ENCODE peak calls at places on chromosome 4, in ten cellular contexts. One of them, this sample, is unnamed.

GRCh38 chr4:82031386-82031785 is 342.4 kb downstream of the HNRNPD start:
- DNase-seq in endothelial cell: no peak
- DNase-seq in PC-3: no peak
- DNase-seq in endodermal cell: no peak
- DNase-seq in cardiac fibroblast: no peak
- DNase-seq in colonic mucosa: no peak
- DNase-seq in left ventricle myocardium inferior: no peak
- DNase-seq in GM20000: no peak
- DNase-seq in suprapubic skin: no peak
- DNase-seq in IMR-90: no peak
- DNase-seq in this sample: no peak

GRCh38 chr4:152419809-152420208 is 116.1 kb downstream of the FBXW7 start:
- DNase-seq in endothelial cell: no peak
- DNase-seq in PC-3: no peak
- DNase-seq in endodermal cell: no peak
- DNase-seq in cardiac fibroblast: no peak
- DNase-seq in colonic mucosa: no peak
- DNase-seq in left ventricle myocardium inferior: no peak
- DNase-seq in GM20000: no peak
- DNase-seq in suprapubic skin: no peak
- DNase-seq in IMR-90: no peak
- DNase-seq in this sample: no peak

GRCh38 chr4:172962564-172963353 is 205.9 kb upstream of the GALNT7 start:
- DNase-seq in endothelial cell: no peak
- DNase-seq in PC-3: peak
- DNase-seq in endodermal cell: no peak
- DNase-seq in cardiac fibroblast: no peak
- DNase-seq in colonic mucosa: peak
- DNase-seq in left ventricle myocardium inferior: no peak
- DNase-seq in GM20000: no peak
- DNase-seq in suprapubic skin: no peak
- DNase-seq in IMR-90: peak
- DNase-seq in this sample: no peak

GRCh38 chr4:179095585-179096228 is 1653.5 kb upstream of the AGA start:
- DNase-seq in endothelial cell: peak
- DNase-seq in PC-3: peak
- DNase-seq in endodermal cell: peak
- DNase-seq in cardiac fibroblast: peak
- DNase-seq in colonic mucosa: no peak
- DNase-seq in left ventricle myocardium inferior: no peak
- DNase-seq in GM20000: no peak
- DNase-seq in suprapubic skin: no peak
- DNase-seq in IMR-90: peak
- DNase-seq in this sample: no peak

GRCh38 chr4:52658671-52659015 is 458 bp downstream of the USP46 start:
- DNase-seq in endothelial cell: no peak
- DNase-seq in PC-3: no peak
- DNase-seq in endodermal cell: peak
- DNase-seq in cardiac fibroblast: no peak
- DNase-seq in colonic mucosa: no peak
- DNase-seq in left ventricle myocardium inferior: no peak
- DNase-seq in GM20000: peak
- DNase-seq in suprapubic skin: peak
- DNase-seq in IMR-90: no peak
- DNase-seq in this sample: no peak

GRCh38 chr4:84804126-84804525 is 162.4 kb downstream of the WDFY3 start:
- DNase-seq in endothelial cell: no peak
- DNase-seq in PC-3: no peak
- DNase-seq in endodermal cell: no peak
- DNase-seq in cardiac fibroblast: peak
- DNase-seq in colonic mucosa: no peak
- DNase-seq in left ventricle myocardium inferior: no peak
- DNase-seq in GM20000: no peak
- DNase-seq in suprapubic skin: no peak
- DNase-seq in IMR-90: peak
- DNase-seq in this sample: no peak

GRCh38 chr4:95092762-95093161 is 335.0 kb downstream of the BMPR1B start:
- DNase-seq in endothelial cell: no peak
- DNase-seq in PC-3: peak
- DNase-seq in endodermal cell: no peak
- DNase-seq in cardiac fibroblast: no peak
- DNase-seq in colonic mucosa: no peak
- DNase-seq in left ventricle myocardium inferior: no peak
- DNase-seq in GM20000: no peak
- DNase-seq in suprapubic skin: no peak
- DNase-seq in IMR-90: no peak
- DNase-seq in this sample: no peak

GRCh38 chr4:100294356-100294755 is 104.1 kb upstream of the DDIT4L start:
- DNase-seq in endothelial cell: no peak
- DNase-seq in PC-3: no peak
- DNase-seq in endodermal cell: no peak
- DNase-seq in cardiac fibroblast: no peak
- DNase-seq in colonic mucosa: no peak
- DNase-seq in left ventricle myocardium inferior: no peak
- DNase-seq in GM20000: no peak
- DNase-seq in suprapubic skin: no peak
- DNase-seq in IMR-90: peak
- DNase-seq in this sample: no peak

GRCh38 chr4:1502501-1502886 is 96.3 kb upstream of the NKX1-1 start:
- DNase-seq in endothelial cell: no peak
- DNase-seq in PC-3: no peak
- DNase-seq in endodermal cell: no peak
- DNase-seq in cardiac fibroblast: no peak
- DNase-seq in colonic mucosa: no peak
- DNase-seq in left ventricle myocardium inferior: no peak
- DNase-seq in GM20000: no peak
- DNase-seq in suprapubic skin: peak
- DNase-seq in IMR-90: no peak
- DNase-seq in this sample: no peak

GRCh38 chr4:156547439-156547838 is 424.2 kb downstream of the PDGFC start:
- DNase-seq in endothelial cell: no peak
- DNase-seq in PC-3: peak
- DNase-seq in endodermal cell: no peak
- DNase-seq in cardiac fibroblast: peak
- DNase-seq in colonic mucosa: no peak
- DNase-seq in left ventricle myocardium inferior: no peak
- DNase-seq in GM20000: no peak
- DNase-seq in suprapubic skin: no peak
- DNase-seq in IMR-90: peak
- DNase-seq in this sample: no peak

GRCh38 chr4:86441175-86441960 is 81.5 kb upstream of the MAPK10 start:
- DNase-seq in endothelial cell: no peak
- DNase-seq in PC-3: peak
- DNase-seq in endodermal cell: no peak
- DNase-seq in cardiac fibroblast: peak
- DNase-seq in colonic mucosa: no peak
- DNase-seq in left ventricle myocardium inferior: no peak
- DNase-seq in GM20000: peak
- DNase-seq in suprapubic skin: no peak
- DNase-seq in IMR-90: peak
- DNase-seq in this sample: peak

GRCh38 chr4:182881928-182882327 is 35.3 kb downstream of the DCTD start:
- DNase-seq in endothelial cell: no peak
- DNase-seq in PC-3: no peak
- DNase-seq in endodermal cell: no peak
- DNase-seq in cardiac fibroblast: no peak
- DNase-seq in colonic mucosa: no peak
- DNase-seq in left ventricle myocardium inferior: peak
- DNase-seq in GM20000: no peak
- DNase-seq in suprapubic skin: no peak
- DNase-seq in IMR-90: no peak
- DNase-seq in this sample: no peak

GRCh38 chr4:76308548-76308947 is 2.0 kb downstream of the STBD1 start:
- DNase-seq in endothelial cell: no peak
- DNase-seq in PC-3: no peak
- DNase-seq in endodermal cell: no peak
- DNase-seq in cardiac fibroblast: peak
- DNase-seq in colonic mucosa: no peak
- DNase-seq in left ventricle myocardium inferior: peak
- DNase-seq in GM20000: no peak
- DNase-seq in suprapubic skin: no peak
- DNase-seq in IMR-90: no peak
- DNase-seq in this sample: no peak

GRCh38 chr4:108965472-108966076 is 202.7 kb upstream of the ETNPPL start:
- DNase-seq in endothelial cell: no peak
- DNase-seq in PC-3: no peak
- DNase-seq in endodermal cell: no peak
- DNase-seq in cardiac fibroblast: no peak
- DNase-seq in colonic mucosa: no peak
- DNase-seq in left ventricle myocardium inferior: no peak
- DNase-seq in GM20000: no peak
- DNase-seq in suprapubic skin: no peak
- DNase-seq in IMR-90: no peak
- DNase-seq in this sample: no peak

DNA sequence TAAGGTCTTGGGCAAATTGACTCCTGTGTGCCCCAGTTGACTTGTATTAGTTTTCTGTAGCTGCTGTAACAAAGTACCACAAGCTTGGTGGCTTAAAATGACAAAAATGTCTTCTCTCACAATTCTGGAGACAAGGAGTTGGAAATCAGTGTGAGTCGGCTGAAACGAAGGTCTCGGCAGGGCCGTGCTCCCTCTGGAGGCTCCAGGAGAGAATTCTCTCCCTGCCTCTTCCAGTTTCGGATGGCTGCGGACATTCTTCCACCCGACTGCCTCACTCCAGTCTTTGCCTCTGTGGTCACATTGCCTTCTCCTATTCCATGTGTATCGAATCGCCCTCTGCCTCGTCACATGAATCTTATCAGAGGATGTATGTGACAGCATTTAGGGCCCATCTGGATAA is 66.0 kb upstream of the PHOX2B start:
- DNase-seq in endothelial cell: peak
- DNase-seq in PC-3: peak
- DNase-seq in endodermal cell: peak
- DNase-seq in cardiac fibroblast: peak
- DNase-seq in colonic mucosa: no peak
- DNase-seq in left ventricle myocardium inferior: no peak
- DNase-seq in GM20000: no peak
- DNase-seq in suprapubic skin: no peak
- DNase-seq in IMR-90: peak
- DNase-seq in this sample: no peak
- TF ChIP-seq CTCF in endothelial cell: no peak
- TF ChIP-seq CTCF in PC-3: peak
- TF ChIP-seq CTCF in endodermal cell: peak
- TF ChIP-seq CTCF in cardiac fibroblast: peak
- TF ChIP-seq CTCF in colonic mucosa: no peak
- TF ChIP-seq CTCF in left ventricle myocardium inferior: peak
- TF ChIP-seq CTCF in GM20000: no peak
- TF ChIP-seq CTCF in suprapubic skin: no peak
- TF ChIP-seq CTCF in IMR-90: peak
- TF ChIP-seq CTCF in this sample: no peak

DNA sequence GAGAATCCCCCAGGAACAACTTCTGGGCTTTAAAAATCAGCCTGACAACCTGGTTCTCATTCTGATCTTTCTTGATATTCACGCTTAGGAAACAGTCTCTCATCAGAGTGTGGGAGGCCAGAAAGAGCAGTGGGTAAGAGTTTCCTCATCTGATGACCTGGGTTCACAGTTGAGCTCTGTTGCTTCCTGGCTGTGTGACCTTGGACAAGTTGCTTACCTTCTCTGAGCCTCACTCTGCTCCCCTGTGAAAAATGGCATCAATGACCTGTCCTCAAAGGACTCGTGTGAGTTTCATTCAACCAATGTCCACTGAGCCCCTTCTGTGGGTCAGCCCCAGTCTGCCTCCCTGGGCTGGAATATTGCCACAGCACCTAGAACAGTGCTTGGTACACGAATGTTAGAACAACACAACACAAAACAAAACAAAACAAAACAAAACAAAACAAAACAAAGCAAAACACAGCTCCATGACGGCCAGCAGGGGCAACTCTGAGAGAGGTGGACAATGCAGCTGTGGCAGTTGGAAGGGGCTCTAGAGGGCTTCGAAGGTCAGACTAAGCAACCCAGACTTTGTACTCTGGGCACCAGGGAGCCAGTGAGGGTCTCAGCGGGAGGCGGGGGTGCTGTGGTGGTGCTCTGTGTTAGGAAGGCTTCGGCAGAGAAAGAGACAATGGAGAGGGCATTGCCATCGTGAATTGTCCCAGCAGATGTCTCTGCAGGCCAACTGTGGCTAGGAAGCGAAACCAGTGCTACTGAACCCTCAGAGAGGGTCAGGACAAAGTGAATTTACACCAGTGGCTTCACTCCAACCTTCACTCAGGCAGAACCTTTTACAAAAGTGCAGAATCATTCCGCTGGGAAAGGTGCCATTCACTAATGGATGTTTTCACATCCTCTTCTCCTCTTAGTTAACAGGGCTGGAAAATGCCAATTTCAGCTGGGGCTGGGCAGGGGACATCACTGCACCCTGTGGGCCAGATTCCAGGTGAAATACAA is 14.3 kb upstream of the C4orf50 start:
- DNase-seq in endothelial cell: no peak
- DNase-seq in PC-3: no peak
- DNase-seq in endodermal cell: no peak
- DNase-seq in cardiac fibroblast: no peak
- DNase-seq in colonic mucosa: no peak
- DNase-seq in left ventricle myocardium inferior: no peak
- DNase-seq in GM20000: no peak
- DNase-seq in suprapubic skin: no peak
- DNase-seq in IMR-90: no peak
- DNase-seq in this sample: no peak
- TF ChIP-seq CTCF in endothelial cell: peak
- TF ChIP-seq CTCF in PC-3: no peak
- TF ChIP-seq CTCF in endodermal cell: peak
- TF ChIP-seq CTCF in cardiac fibroblast: no peak
- TF ChIP-seq CTCF in colonic mucosa: no peak
- TF ChIP-seq CTCF in left ventricle myocardium inferior: no peak
- TF ChIP-seq CTCF in GM20000: no peak
- TF ChIP-seq CTCF in suprapubic skin: no peak
- TF ChIP-seq CTCF in IMR-90: no peak
- TF ChIP-seq CTCF in this sample: no peak

GRCh38 chr4:115851918-115852766 is 738.7 kb upstream of the NDST4 start:
- DNase-seq in endothelial cell: peak
- DNase-seq in PC-3: peak
- DNase-seq in endodermal cell: peak
- DNase-seq in cardiac fibroblast: peak
- DNase-seq in colonic mucosa: peak
- DNase-seq in left ventricle myocardium inferior: no peak
- DNase-seq in GM20000: peak
- DNase-seq in suprapubic skin: no peak
- DNase-seq in IMR-90: no peak
- DNase-seq in this sample: peak
- TF ChIP-seq CTCF in endothelial cell: peak
- TF ChIP-seq CTCF in PC-3: peak
- TF ChIP-seq CTCF in endodermal cell: peak
- TF ChIP-seq CTCF in cardiac fibroblast: no peak
- TF ChIP-seq CTCF in colonic mucosa: no peak
- TF ChIP-seq CTCF in left ventricle myocardium inferior: peak
- TF ChIP-seq CTCF in GM20000: peak
- TF ChIP-seq CTCF in suprapubic skin: no peak
- TF ChIP-seq CTCF in IMR-90: no peak
- TF ChIP-seq CTCF in this sample: peak

DNA sequence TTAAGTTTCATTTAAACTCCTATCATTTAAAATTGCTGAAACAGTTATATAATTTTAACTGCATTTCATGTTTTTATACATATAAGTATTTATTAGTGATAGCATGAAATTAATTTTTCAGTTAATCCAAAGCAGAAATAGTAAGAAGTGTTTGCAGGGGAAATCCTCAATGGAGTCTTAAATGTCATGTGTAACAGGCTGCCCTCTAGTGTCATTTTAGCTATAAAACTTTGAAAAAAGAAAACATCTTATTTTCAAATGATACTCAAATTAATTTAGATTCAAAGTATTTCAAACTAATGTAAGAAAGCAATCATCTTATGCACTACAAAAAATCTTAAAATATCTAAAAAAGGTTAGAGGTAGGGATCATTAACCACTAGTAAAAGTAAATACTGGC is 27.1 kb downstream of the TAPT1 start:
- DNase-seq in endothelial cell: no peak
- DNase-seq in PC-3: peak
- DNase-seq in endodermal cell: no peak
- DNase-seq in cardiac fibroblast: peak
- DNase-seq in colonic mucosa: no peak
- DNase-seq in left ventricle myocardium inferior: no peak
- DNase-seq in GM20000: no peak
- DNase-seq in suprapubic skin: no peak
- DNase-seq in IMR-90: peak
- DNase-seq in this sample: no peak
- TF ChIP-seq CTCF in endothelial cell: peak
- TF ChIP-seq CTCF in PC-3: peak
- TF ChIP-seq CTCF in endodermal cell: peak
- TF ChIP-seq CTCF in cardiac fibroblast: peak
- TF ChIP-seq CTCF in colonic mucosa: no peak
- TF ChIP-seq CTCF in left ventricle myocardium inferior: peak
- TF ChIP-seq CTCF in GM20000: no peak
- TF ChIP-seq CTCF in suprapubic skin: no peak
- TF ChIP-seq CTCF in IMR-90: peak
- TF ChIP-seq CTCF in this sample: peak

This sample was measured in GM13977.